ENCODE peak calls at places on chromosomes 12 and 14, in nine cellular contexts. E, F, W, R, A, V, K, N and Z are unnamed samples.

GRCh38 chr14:42407153-42407552 is 800.5 kb downstream of the LRFN5 start:
- DNase-seq in V (no peak), W (no peak), N (no peak), R (no peak), K (no peak), F (no peak), A (no peak), E (no peak), Z (no peak)

GRCh38 chr12:49537231-49537708 is 1.6 kb upstream of the KCNH3 start:
- DNase-seq in E (no peak), W (no peak), V (no peak), N (no peak), F (no peak), R (no peak), A (peak; percentile 60), K (no peak), Z (no peak)

GRCh38 chr12:124673881-124674617 is 106.6 kb upstream of the NCOR2 start:
- DNase-seq in R (no peak), E (no peak), A (peak; percentile 59), F (no peak), K (no peak), W (no peak), V (no peak), N (no peak), Z (no peak)

GRCh38 chr12:3655331-3655900 is 97.5 kb downstream of the CRACR2A start:
- DNase-seq in K (no peak), R (no peak), N (no peak), F (no peak), V (no peak), E (no peak), A (no peak), W (no peak), Z (no peak)

GRCh38 chr12:30286345-30286926 is 409.2 kb downstream of the IPO8 start:
- DNase-seq in A (no peak), N (peak; percentile 42), V (no peak), W (no peak), E (no peak), K (no peak), F (peak; percentile 22), R (no peak), Z (no peak)

GRCh38 chr14:77240336-77240915 is 30.6 kb downstream of the NGB start:
- DNase-seq in F (no peak), E (no peak), V (no peak), A (no peak), N (no peak), R (no peak), W (no peak), K (no peak), Z (no peak)

GRCh38 chr14:61280092-61280525 is 1.0 kb downstream of the TMEM30B start:
- DNase-seq in A (no peak), W (peak; percentile 30), V (peak; percentile 70), R (peak; percentile 64), E (no peak), K (no peak), F (no peak), N (no peak), Z (no peak)

GRCh38 chr14:39055786-39056474 is 47.1 kb downstream of the SEC23A start:
- DNase-seq in R (no peak), E (no peak), N (no peak), A (no peak), K (no peak), W (no peak), V (no peak), F (peak; percentile 12), Z (no peak)

GRCh38 chr12:113537751-113538087 is 66.0 kb upstream of the LHX5 start:
- DNase-seq in E (no peak), W (no peak), A (no peak), N (no peak), F (no peak), V (no peak), K (no peak), R (no peak), Z (no peak)

GRCh38 chr12:30859226-30859625 is 67.3 kb upstream of the TSPAN11 start:
- DNase-seq in K (no peak), R (no peak), V (no peak), F (no peak), A (no peak), N (no peak), E (no peak), W (no peak), Z (no peak)

GRCh38 chr12:58176296-58176869 is 235.0 kb downstream of the ATP23 start:
- DNase-seq in R (no peak), A (no peak), E (peak; percentile 20), V (peak; percentile 43), K (peak; percentile 59), N (peak; percentile 38), W (peak; percentile 43), F (peak; percentile 19), Z (peak; percentile 8)

GRCh38 chr12:105814283-105814682 is 324.5 kb downstream of the NUAK1 start:
- DNase-seq in W (no peak), F (no peak), N (no peak), R (peak; percentile 42), E (no peak), V (no peak), K (no peak), A (no peak), Z (no peak)

GRCh38 chr14:51650721-51651387 is 856 bp upstream of the FRMD6 start:
- DNase-seq in F (no peak), R (no peak), N (no peak), W (peak; percentile 17), K (peak; percentile 6), A (no peak), E (peak; percentile 23), V (no peak), Z (peak; percentile 24)

GRCh38 chr14:68546839-68547238 is 246.0 kb downstream of the ZFP36L1 start:
- DNase-seq in R (peak; percentile 85), F (no peak), W (no peak), V (no peak), N (peak; percentile 88), E (no peak), A (no peak), K (no peak), Z (no peak)

GRCh38 chr12:89529738-89530137 is 3.9 kb upstream of the POC1B start:
- DNase-seq in R (no peak), A (no peak), F (no peak), K (no peak), V (no peak), N (peak; percentile 67), W (no peak), E (no peak), Z (no peak)

DNA sequence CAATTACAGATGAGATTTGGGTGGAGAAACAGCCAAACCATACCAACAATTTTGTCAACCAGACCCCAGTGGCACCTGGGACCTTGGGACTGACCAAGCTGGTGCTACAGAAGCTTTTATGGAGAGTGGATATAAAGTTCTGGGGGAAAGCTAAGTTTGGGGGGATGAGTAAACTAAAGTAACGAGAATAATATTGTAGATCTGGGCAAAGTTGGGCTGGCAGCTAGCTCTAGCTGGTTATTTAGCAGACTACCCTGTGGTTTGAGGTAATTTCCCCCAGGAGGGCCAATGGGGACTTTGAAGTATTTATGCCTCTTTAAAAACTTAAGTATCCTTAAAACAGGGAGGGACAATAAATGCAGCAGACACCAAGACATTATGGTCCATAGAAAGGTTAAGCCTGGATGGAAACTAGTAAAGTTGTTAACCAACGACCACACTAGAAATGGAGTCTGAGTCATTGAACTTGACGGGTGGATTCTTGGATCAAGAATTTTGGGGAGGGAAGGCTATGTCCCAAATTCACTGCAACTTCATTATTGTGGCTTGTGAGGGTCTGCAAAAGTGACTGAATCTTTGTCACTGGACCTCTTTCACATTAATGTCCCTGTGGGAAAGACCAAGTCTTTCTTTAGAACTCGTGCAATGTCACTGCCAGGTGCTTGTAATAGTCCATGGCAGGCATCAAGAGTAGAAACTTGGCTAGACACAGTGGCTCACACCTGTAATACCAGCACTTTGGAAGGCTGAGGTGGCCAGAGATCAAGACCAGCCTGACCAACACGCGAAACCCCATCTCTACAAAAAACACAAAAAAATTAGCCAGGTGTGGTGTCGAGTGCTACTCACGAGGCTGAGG is 48.5 kb upstream of the OR5AU1 start:
- DNase-seq in K (no peak), R (no peak), N (no peak), F (no peak), V (no peak), A (no peak), W (no peak), E (no peak), Z (no peak)
- TF ChIP-seq CTCF in K (no peak), R (no peak), N (no peak), F (no peak), V (no peak), A (no peak), W (no peak), E (no peak), Z (no peak)

DNA sequence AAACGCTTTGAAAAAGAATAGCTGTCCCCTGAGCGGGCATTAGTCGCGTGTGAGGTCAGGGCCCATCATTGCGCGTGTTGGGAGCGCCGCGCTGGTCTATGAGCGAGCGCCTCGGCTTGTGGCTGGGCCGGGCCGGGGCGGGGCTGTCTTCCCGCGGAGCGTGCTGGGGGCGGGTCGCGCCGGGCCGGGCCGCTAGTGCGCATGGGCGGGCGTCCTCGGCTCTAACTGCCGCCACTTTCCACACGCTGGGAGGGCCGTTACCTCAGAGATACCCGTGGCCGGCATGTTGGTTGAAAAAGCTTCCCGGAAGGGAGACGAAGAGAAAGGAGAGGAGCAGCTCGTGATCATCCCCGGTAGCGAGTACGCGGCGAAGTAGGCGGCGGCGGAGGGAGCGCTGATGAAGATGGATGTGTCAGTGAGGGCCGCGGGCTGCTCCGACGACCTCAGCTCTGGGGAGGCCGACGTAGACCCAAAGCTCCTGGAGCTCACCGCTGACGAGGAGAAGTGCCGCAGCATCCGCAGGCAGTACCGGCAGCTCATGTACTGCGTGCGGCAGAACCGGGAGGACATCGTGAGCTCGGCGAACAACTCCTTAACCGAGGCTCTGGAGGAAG is at the start of gene EID3:
- DNase-seq in E (peak; percentile 91), A (peak; percentile 93), R (peak; percentile 94), W (peak; percentile 88), N (peak; percentile 73), K (peak; percentile 88), F (no peak), V (peak; percentile 92), Z (peak; percentile 65)
- TF ChIP-seq POLR2A in E (no peak), A (peak; percentile 58), R (no peak), W (peak; percentile 39), N (peak; percentile 61), K (no peak), F (no peak), V (peak; percentile 20), Z (peak; percentile 43)

DNA sequence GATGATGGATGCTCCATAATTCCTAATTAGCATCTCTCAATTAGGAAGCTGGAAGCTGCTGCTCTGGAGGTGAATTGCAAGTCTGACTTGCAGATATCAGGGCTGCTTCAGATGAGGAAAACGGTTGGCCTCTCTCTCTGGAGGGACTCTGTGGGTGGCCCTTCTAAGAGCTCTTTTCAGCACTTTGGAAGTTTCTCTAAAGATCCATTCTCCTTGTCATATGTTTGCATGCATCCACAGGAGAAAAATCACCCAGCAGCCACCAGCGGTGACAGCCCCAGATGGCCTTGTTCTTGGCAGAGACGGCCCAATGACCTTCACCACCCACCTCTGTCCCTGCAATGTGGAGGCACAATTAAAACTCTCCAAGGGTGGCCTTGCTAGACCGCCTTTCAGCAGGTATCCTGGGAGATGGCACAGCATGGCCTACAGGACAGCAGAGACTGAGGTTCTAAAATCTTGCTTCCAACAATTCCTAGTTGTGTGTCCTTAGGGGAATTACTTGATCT is 42.3 kb downstream of the KSR2 start:
- DNase-seq in F (no peak), E (no peak), R (no peak), K (no peak), N (no peak), W (no peak), V (no peak), A (no peak), Z (no peak)
- TF ChIP-seq CTCF in F (no peak), E (no peak), R (no peak), K (no peak), N (no peak), W (no peak), V (no peak), A (no peak), Z (no peak)

GRCh38 chr12:109093022-109093918 is at the start of gene ALKBH2:
- DNase-seq in A (peak; percentile 98), E (peak; percentile 94), F (peak; percentile 88), R (peak; percentile 98), N (peak; percentile 89), K (peak; percentile 94), V (peak; percentile 96), W (peak; percentile 95), Z (peak; percentile 87)
- TF ChIP-seq POLR2A in A (peak; percentile 74), E (peak; percentile 37), F (peak; percentile 97), R (peak; percentile 36), N (peak; percentile 67), K (peak; percentile 31), V (peak; percentile 44), W (peak; percentile 25), Z (peak; percentile 47)